ENCODE peak calls at places on chromosome 1, in four cellular contexts. T, A, E and Y are unnamed samples.

GRCh38 chr1:242523968-242524570 is 428 bp downstream of the PLD5 start:
- DNase-seq in T (peak), A (peak), E (no peak), Y (peak)

GRCh38 chr1:216841165-216841564 is 117.9 kb upstream of the ESRRG start:
- DNase-seq in T (no peak), A (no peak), E (no peak), Y (no peak)

GRCh38 chr1:219372916-219373615 is 199.4 kb downstream of the LYPLAL1 start:
- DNase-seq in T (no peak), A (no peak), E (no peak), Y (no peak)

GRCh38 chr1:6953874-6954502 is 168.7 kb downstream of the CAMTA1 start:
- DNase-seq in T (no peak), A (no peak), E (no peak), Y (no peak)

GRCh38 chr1:55064071-55064581 is 24.8 kb downstream of the PCSK9 start:
- DNase-seq in T (no peak), A (no peak), E (no peak), Y (no peak)

GRCh38 chr1:66022904-66023620 is 230.4 kb downstream of the PDE4B start:
- DNase-seq in T (no peak), A (no peak), E (no peak), Y (peak)

GRCh38 chr1:19013826-19014548 is 57.5 kb upstream of the IFFO2 start:
- DNase-seq in T (no peak), A (no peak), E (no peak), Y (no peak)

GRCh38 chr1:27299385-27300252 is 22.3 kb upstream of the TMEM222 start:
- DNase-seq in T (no peak), A (peak), E (no peak), Y (peak)

GRCh38 chr1:157136133-157136532 is 2.1 kb downstream of the ETV3 start:
- DNase-seq in T (no peak), A (no peak), E (no peak), Y (no peak)

GRCh38 chr1:19115082-19115808 is 94.8 kb downstream of the UBR4 start:
- DNase-seq in T (no peak), A (no peak), E (no peak), Y (no peak)

GRCh38 chr1:11847667-11848445 is at the start of gene NPPA:
- DNase-seq in T (no peak), A (peak), E (no peak), Y (no peak)

GRCh38 chr1:112074711-112075110 is 85.2 kb upstream of the KCND3 start:
- DNase-seq in T (no peak), A (no peak), E (no peak), Y (no peak)

GRCh38 chr1:29460211-29460610 is 223.9 kb downstream of the PTPRU start:
- DNase-seq in T (no peak), A (no peak), E (no peak), Y (no peak)

GRCh38 chr1:153526132-153526543 is 9.7 kb downstream of the S100A6 start:
- DNase-seq in T (no peak), A (peak), E (no peak), Y (no peak)

GRCh38 chr1:16248007-16248436 is 11.0 kb upstream of the CPLANE2 start:
- DNase-seq in T (no peak), A (no peak), E (no peak), Y (no peak)

GRCh38 chr1:100785399-100786082 is 66.0 kb downstream of the VCAM1 start:
- DNase-seq in T (no peak), A (no peak), E (no peak), Y (no peak)

GRCh38 chr1:163106364-163106987 is 37.3 kb downstream of the RGS4 start:
- DNase-seq in T (no peak), A (no peak), E (no peak), Y (no peak)